ENCODE peak calls at places on chromosomes 11 and 22, in nine cellular contexts. S, L, I, Q, E, D, W, F and A are unnamed samples.

GRCh38 chr11:76614471-76615183 is 55.9 kb downstream of the LRRC32 start:
- DNase-seq in S (no peak), L (peak; percentile 55), I (no peak), Q (no peak), E (no peak), D (no peak), W (no peak), F (peak; percentile 33), A (no peak)

GRCh38 chr11:62923634-62924411 is 2.7 kb upstream of the CHRM1 start:
- DNase-seq in S (no peak), L (no peak), I (no peak), Q (peak; percentile 54), E (no peak), D (no peak), W (peak; percentile 26), F (peak; percentile 36), A (no peak)

GRCh38 chr11:117820071-117820470 is 4.5 kb downstream of the FXYD2 start:
- DNase-seq in S (no peak), L (no peak), I (no peak), Q (no peak), E (no peak), D (no peak), W (no peak), F (no peak), A (no peak)

GRCh38 chr11:79413258-79413657 is 27.6 kb downstream of the TENM4 start:
- DNase-seq in S (peak; percentile 80), L (peak; percentile 93), I (no peak), Q (no peak), E (peak; percentile 67), D (peak; percentile 94), W (no peak), F (peak; percentile 75), A (peak; percentile 48)

GRCh38 chr11:130146797-130147196 is 12.8 kb upstream of the ST14 start:
- DNase-seq in S (no peak), L (peak; percentile 25), I (no peak), Q (no peak), E (no peak), D (no peak), W (peak; percentile 18), F (no peak), A (no peak)

GRCh38 chr11:113551645-113552044 is 76.4 kb upstream of the DRD2 start:
- DNase-seq in S (no peak), L (no peak), I (no peak), Q (no peak), E (no peak), D (no peak), W (no peak), F (no peak), A (no peak)

GRCh38 chr11:20599424-20600346 is at the start of gene SLC6A5:
- DNase-seq in S (peak; percentile 81), L (peak; percentile 73), I (no peak), Q (peak; percentile 73), E (peak; percentile 60), D (peak; percentile 19), W (no peak), F (peak; percentile 92), A (no peak)

GRCh38 chr11:85595285-85595884 is 31.8 kb downstream of the DLG2 start:
- DNase-seq in S (peak; percentile 54), L (peak; percentile 71), I (peak; percentile 46), Q (peak; percentile 92), E (peak; percentile 8), D (peak; percentile 63), W (peak; percentile 43), F (peak; percentile 37), A (peak; percentile 26)

GRCh38 chr22:41352058-41352457 is 29.7 kb upstream of the TEF start:
- DNase-seq in S (no peak), L (peak; percentile 43), I (peak; percentile 6), Q (no peak), E (peak; percentile 50), D (peak; percentile 55), W (no peak), F (peak; percentile 83), A (peak; percentile 57)

GRCh38 chr22:26416670-26417270 is 12.3 kb upstream of the ASPHD2 start:
- DNase-seq in S (peak; percentile 54), L (peak; percentile 75), I (no peak), Q (no peak), E (peak; percentile 71), D (peak; percentile 73), W (no peak), F (peak; percentile 95), A (peak; percentile 80)

GRCh38 chr22:47192106-47192650 is 429.7 kb downstream of the TBC1D22A start:
- DNase-seq in S (no peak), L (no peak), I (no peak), Q (no peak), E (no peak), D (no peak), W (no peak), F (no peak), A (no peak)

GRCh38 chr11:123235117-123235686 is 40.2 kb upstream of the CLMP start:
- DNase-seq in S (no peak), L (peak; percentile 66), I (peak; percentile 38), Q (peak; percentile 74), E (no peak), D (no peak), W (no peak), F (peak; percentile 61), A (no peak)

GRCh38 chr22:29720824-29721323 is 1.1 kb downstream of the CABP7 start:
- DNase-seq in S (no peak), L (no peak), I (no peak), Q (no peak), E (no peak), D (no peak), W (no peak), F (no peak), A (no peak)

GRCh38 chr11:34318111-34319037 is 39.4 kb downstream of the ABTB2 start:
- DNase-seq in S (peak; percentile 73), L (peak; percentile 27), I (no peak), Q (no peak), E (peak; percentile 58), D (peak; percentile 58), W (no peak), F (no peak), A (no peak)

GRCh38 chr11:69257134-69257533 is 36.8 kb upstream of the MYEOV start:
- DNase-seq in S (no peak), L (no peak), I (no peak), Q (no peak), E (no peak), D (no peak), W (no peak), F (no peak), A (no peak)

GRCh38 chr11:8733847-8734246 is 51.3 kb downstream of the RPL27A start:
- DNase-seq in S (no peak), L (no peak), I (no peak), Q (no peak), E (no peak), D (no peak), W (no peak), F (peak; percentile 88), A (no peak)
- H3K4me1 ChIP-seq in S (peaks cover 31% of the 10 kb centered on the region), L (peaks cover 5% of the 10 kb centered on the region), I (peaks cover 25% of the 10 kb centered on the region), Q (peaks cover 23% of the 10 kb centered on the region), E (peaks cover 20% of the 10 kb centered on the region), D (peaks cover 27% of the 10 kb centered on the region), W (no peaks in the 10 kb centered on the region), F (peaks cover 12% of the 10 kb centered on the region), A (peaks cover 5% of the 10 kb centered on the region)

DNA sequence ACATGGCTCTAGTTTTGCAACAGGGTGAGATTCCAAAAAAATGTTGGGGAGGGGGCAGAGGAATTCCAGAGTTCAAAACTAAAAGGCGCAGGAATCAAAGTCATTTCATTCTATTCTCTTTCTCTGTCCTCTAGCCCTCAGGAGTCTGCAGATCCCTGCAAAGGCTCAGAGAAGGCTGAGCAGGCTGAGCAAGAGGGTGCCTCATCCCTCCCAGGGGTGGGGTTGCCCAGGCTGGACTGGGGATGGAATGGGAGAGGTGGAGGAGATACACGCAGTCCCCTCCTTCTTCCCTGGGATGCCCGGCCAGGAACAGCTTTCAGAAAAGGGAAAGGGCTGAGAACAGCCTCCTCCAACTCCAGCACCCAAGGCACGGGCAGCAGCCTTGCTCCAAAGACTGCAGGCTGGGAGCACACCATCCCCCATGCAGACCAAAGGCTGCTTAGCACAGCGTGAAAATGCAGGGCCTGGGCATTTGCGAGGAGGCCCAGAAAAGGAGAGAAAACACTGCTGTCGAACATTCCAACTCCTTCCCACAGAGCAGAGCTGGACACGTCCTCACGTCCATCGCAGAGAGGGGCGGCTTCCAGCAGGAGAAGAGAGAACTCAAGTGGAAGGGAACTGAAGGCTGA is 51.8 kb downstream of the MN1 start:
- DNase-seq in S (peak; percentile 70), L (peak; percentile 69), I (no peak), Q (no peak), E (peak; percentile 29), D (peak; percentile 13), W (no peak), F (peak; percentile 68), A (peak; percentile 23)
- H3K27ac ChIP-seq in S (peak overlapping the region; percentile 59), L (peak overlapping the region; percentile 41), I (no peak overlapping the region), Q (no peak overlapping the region), E (no peak overlapping the region), D (no peak overlapping the region), W (no peak overlapping the region), F (no peak overlapping the region), A (no peak overlapping the region)

DNA sequence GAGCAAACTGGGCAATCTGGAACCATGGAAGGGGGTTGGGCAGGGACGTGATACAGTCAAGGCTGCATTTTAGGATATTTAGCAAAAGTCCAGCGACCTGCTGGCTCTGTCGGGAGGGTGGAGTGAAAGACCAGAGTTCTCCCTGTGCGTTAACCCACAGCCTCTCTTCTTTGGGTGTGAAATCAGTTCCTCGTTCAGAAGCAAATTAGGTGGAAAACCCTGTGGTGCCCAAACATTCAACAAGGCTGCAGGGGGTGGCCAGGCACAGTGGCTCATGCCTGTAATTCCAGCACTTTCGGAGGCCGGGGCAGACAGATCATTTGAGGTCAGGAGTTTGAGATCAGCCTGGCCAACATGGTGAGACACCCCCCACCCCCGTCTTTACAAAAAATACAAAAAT is 5.9 kb downstream of the TMEM151A start:
- DNase-seq in S (no peak), L (no peak), I (no peak), Q (no peak), E (no peak), D (no peak), W (no peak), F (peak; percentile 30), A (no peak)
- H3K4me1 ChIP-seq in S (no peaks in the 10 kb centered on the region), L (no peaks in the 10 kb centered on the region), I (peaks cover 7% of the 10 kb centered on the region), Q (peaks cover 2% of the 10 kb centered on the region), E (no peaks in the 10 kb centered on the region), D (no peaks in the 10 kb centered on the region), W (no peaks in the 10 kb centered on the region), F (peaks cover 4% of the 10 kb centered on the region), A (no peaks in the 10 kb centered on the region)

DNA sequence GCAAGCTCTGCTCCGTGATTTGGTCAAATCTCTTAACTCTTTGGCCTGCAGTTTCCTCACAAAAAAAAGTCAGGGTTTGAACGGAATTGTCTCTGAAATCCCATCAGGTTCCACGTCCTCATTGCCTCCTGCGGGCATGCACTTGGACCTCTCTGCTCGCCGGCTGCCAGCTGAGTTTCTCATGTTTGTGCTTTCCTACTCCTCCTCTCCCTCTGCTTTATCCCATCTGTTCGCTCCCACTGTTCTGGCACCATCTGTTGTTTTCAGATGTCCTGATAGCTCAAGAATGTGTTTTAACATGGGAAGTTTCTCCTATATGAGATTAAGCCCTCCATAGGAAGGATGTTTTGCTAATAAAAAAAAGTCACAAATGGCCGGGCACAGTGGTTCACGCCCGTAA is 49.4 kb upstream of the ARHGAP42 start:
- DNase-seq in S (no peak), L (no peak), I (no peak), Q (no peak), E (no peak), D (no peak), W (no peak), F (peak; percentile 64), A (no peak)
- H3K27ac ChIP-seq in S (no peak overlapping the region), L (no peak overlapping the region), I (no peak overlapping the region), Q (no peak overlapping the region), E (no peak overlapping the region), D (no peak overlapping the region), W (no peak overlapping the region), F (no peak overlapping the region), A (no peak overlapping the region)